ENCODE peak calls at places on chromosome 21, in eight cellular contexts. L, Z, U, F, E, A, T and C are unnamed samples.

GRCh38 chr21:34227386-34227852 is 136.4 kb upstream of the KCNE2 start:
- DNase-seq in L (no peak), A (peak; percentile 28), F (no peak), T (no peak), E (no peak), U (peak; percentile 6), Z (no peak), C (no peak)

GRCh38 chr21:38702196-38702595 is 103.5 kb upstream of the ETS2 start:
- DNase-seq in F (no peak), L (no peak), U (no peak), E (no peak), A (peak; percentile 28), Z (no peak), T (no peak), C (no peak)

GRCh38 chr21:45334134-45334533 is 46.4 kb upstream of the POFUT2 start:
- DNase-seq in A (no peak), Z (no peak), E (no peak), U (no peak), L (no peak), T (peak; percentile 51), F (no peak), C (no peak)

GRCh38 chr21:22900511-22900910 is 1902.3 kb downstream of the NCAM2 start:
- DNase-seq in F (peak; percentile 98), L (no peak), E (no peak), A (no peak), Z (no peak), T (no peak), U (no peak), C (no peak)

GRCh38 chr21:23162213-23162946 is 2164.2 kb downstream of the NCAM2 start:
- DNase-seq in T (no peak), A (no peak), U (no peak), F (peak; percentile 94), Z (no peak), L (no peak), E (no peak), C (no peak)

GRCh38 chr21:45010096-45010495 is 64.3 kb upstream of the ADARB1 start:
- DNase-seq in A (no peak), T (no peak), E (no peak), Z (no peak), U (no peak), F (no peak), L (no peak), C (no peak)

GRCh38 chr21:37146320-37147225 is 73.5 kb downstream of the TTC3 start:
- DNase-seq in E (no peak), F (no peak), T (no peak), A (no peak), Z (no peak), L (no peak), U (no peak), C (no peak)

GRCh38 chr21:37257526-37257966 is 9.6 kb downstream of the VPS26C start:
- DNase-seq in A (peak; percentile 33), U (no peak), Z (peak; percentile 17), L (peak; percentile 32), E (no peak), T (peak; percentile 71), F (peak; percentile 56), C (no peak)

GRCh38 chr21:37461494-37461893 is 94.9 kb downstream of the DYRK1A start:
- DNase-seq in Z (no peak), E (no peak), F (no peak), L (no peak), U (no peak), T (no peak), A (no peak), C (no peak)

GRCh38 chr21:33246506-33246905 is 16.8 kb downstream of the IFNAR2 start:
- DNase-seq in E (no peak), U (no peak), A (no peak), F (no peak), Z (no peak), L (no peak), T (no peak), C (no peak)

GRCh38 chr21:43913928-43914327 is 48.9 kb downstream of the AGPAT3 start:
- DNase-seq in L (peak; percentile 66), E (no peak), A (no peak), F (no peak), T (no peak), U (no peak), Z (no peak), C (no peak)

GRCh38 chr21:31298618-31299269 is 45.3 kb downstream of the TIAM1 start:
- DNase-seq in U (no peak), A (no peak), F (no peak), E (no peak), T (no peak), L (no peak), Z (no peak), C (no peak)

GRCh38 chr21:45404726-45405270 is at the start of gene COL18A1:
- DNase-seq in U (no peak), T (peak; percentile 81), F (peak; percentile 39), A (peak; percentile 85), Z (peak; percentile 64), L (peak; percentile 87), E (peak; percentile 40), C (peak; percentile 36)

GRCh38 chr21:32525282-32525681 is 60.0 kb downstream of the TCP10L start:
- DNase-seq in F (no peak), L (no peak), T (no peak), A (no peak), U (no peak), E (no peak), Z (no peak), C (no peak)

GRCh38 chr21:46253610-46254124 is 25.1 kb upstream of the LSS start:
- DNase-seq in F (peak; percentile 7), E (no peak), A (no peak), U (no peak), Z (no peak), L (no peak), T (peak; percentile 15), C (peak; percentile 22)

GRCh38 chr21:43727571-43728466 is 8.9 kb downstream of the PDXK start:
- DNase-seq in T (peak; percentile 88), Z (peak; percentile 49), A (peak; percentile 54), U (no peak), E (peak; percentile 68), F (no peak), L (peak; percentile 57), C (no peak)

GRCh38 chr21:37484535-37485474 is 118.2 kb downstream of the DYRK1A start:
- DNase-seq in E (no peak), F (no peak), A (no peak), L (no peak), U (no peak), Z (no peak), T (no peak), C (no peak)

GRCh38 chr21:31447477-31447876 is 103.4 kb upstream of the TIAM1 start:
- DNase-seq in Z (no peak), L (no peak), F (no peak), T (no peak), E (no peak), A (no peak), U (no peak), C (no peak)

GRCh38 chr21:18899261-18899660 is 495.7 kb upstream of the TMPRSS15 start:
- DNase-seq in Z (no peak), F (no peak), A (no peak), T (no peak), L (no peak), U (no peak), E (no peak), C (no peak)

GRCh38 chr21:42125571-42126544 is 54.7 kb downstream of the UMODL1 start:
- DNase-seq in U (peak; percentile 8), A (no peak), Z (peak; percentile 29), F (no peak), T (peak; percentile 74), L (no peak), E (peak; percentile 76), C (no peak)

GRCh38 chr21:45830221-45830640 is 151.3 kb upstream of the COL6A1 start:
- DNase-seq in E (no peak), F (no peak), L (no peak), U (no peak), A (no peak), T (no peak), Z (no peak), C (no peak)

GRCh38 chr21:43304206-43304605 is 122.7 kb downstream of the SIK1 start:
- DNase-seq in A (no peak), T (peak; percentile 52), L (no peak), F (no peak), U (no peak), E (no peak), Z (no peak), C (no peak)

GRCh38 chr21:41651396-41651795 is 115.5 kb downstream of the RIPK4 start:
- DNase-seq in A (no peak), T (peak; percentile 54), U (no peak), F (no peak), Z (peak; percentile 27), L (no peak), E (no peak), C (no peak)

GRCh38 chr21:30194701-30195299 is 21.1 kb downstream of the CLDN8 start:
- DNase-seq in T (no peak), E (no peak), U (no peak), A (no peak), F (no peak), Z (peak; percentile 17), L (no peak), C (no peak)
- H3K9me3 ChIP-seq in T (no peaks in the 10 kb centered on the region), E (no peaks in the 10 kb centered on the region), U (no peaks in the 10 kb centered on the region), A (no peaks in the 10 kb centered on the region), F (no peaks in the 10 kb centered on the region), Z (no peaks in the 10 kb centered on the region), L (no peaks in the 10 kb centered on the region), C (no peaks in the 10 kb centered on the region)

GRCh38 chr21:9763807-9764206 is 757.6 kb upstream of the TPTE start:
- DNase-seq in U (no peak), F (no peak), A (no peak), T (no peak), E (no peak), L (no peak), Z (no peak), C (no peak)
- H3K9me3 ChIP-seq in U (peaks cover 49% of the 10 kb centered on the region), F (peaks cover 39% of the 10 kb centered on the region), A (no peaks in the 10 kb centered on the region), T (no peaks in the 10 kb centered on the region), E (no peaks in the 10 kb centered on the region), L (peaks cover 20% of the 10 kb centered on the region), Z (no peaks in the 10 kb centered on the region), C (peaks cover 11% of the 10 kb centered on the region)

GRCh38 chr21:25080706-25081495 is 526.4 kb downstream of the MRPL39 start:
- DNase-seq in T (no peak), F (no peak), Z (no peak), L (no peak), U (no peak), E (no peak), A (no peak), C (no peak)

GRCh38 chr21:25080161-25080560 is 527.1 kb downstream of the MRPL39 start:
- DNase-seq in E (no peak), U (no peak), L (no peak), F (no peak), Z (no peak), A (no peak), T (no peak), C (no peak)

DNA sequence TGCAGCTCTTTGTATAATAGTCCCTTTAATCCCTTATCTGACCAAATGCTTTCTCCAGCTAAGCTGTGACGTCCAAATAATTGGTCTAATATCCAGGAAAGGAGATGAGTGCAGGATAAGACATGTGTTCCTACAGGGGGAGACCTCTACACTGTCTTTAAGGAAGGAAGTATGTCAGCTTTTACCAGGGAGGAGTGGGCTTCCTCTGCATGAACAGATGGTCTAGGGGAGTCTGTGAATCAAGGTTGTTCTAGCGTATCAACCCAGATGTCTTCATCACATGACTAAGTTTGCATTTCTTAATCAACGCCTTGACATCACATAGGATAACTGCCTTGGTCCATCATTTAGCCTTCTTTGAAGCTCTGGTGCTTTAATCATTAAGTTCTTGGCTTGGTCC is 528.2 kb downstream of the MRPL39 start:
- DNase-seq in T (no peak), Z (no peak), A (no peak), E (no peak), L (no peak), F (no peak), U (no peak), C (no peak)
- H3K9me3 ChIP-seq in T (no peaks in the 10 kb centered on the region), Z (no peaks in the 10 kb centered on the region), A (no peaks in the 10 kb centered on the region), E (no peaks in the 10 kb centered on the region), L (no peaks in the 10 kb centered on the region), F (peaks cover 5% of the 10 kb centered on the region), U (no peaks in the 10 kb centered on the region), C (no peaks in the 10 kb centered on the region)

GRCh38 chr21:39843916-39844315 is 23.3 kb upstream of the PCP4 start:
- DNase-seq in Z (no peak), F (no peak), U (no peak), L (no peak), E (no peak), T (no peak), A (no peak), C (no peak)
- H3K9me3 ChIP-seq in Z (no peaks in the 10 kb centered on the region), F (peaks cover 5% of the 10 kb centered on the region), U (peaks cover 39% of the 10 kb centered on the region), L (no peaks in the 10 kb centered on the region), E (no peaks in the 10 kb centered on the region), T (no peaks in the 10 kb centered on the region), A (no peaks in the 10 kb centered on the region), C (no peaks in the 10 kb centered on the region)